ENCODE peak calls at places on chromosome 5, in ten cellular contexts. P, A, F, K, L, B, I, J, R and O are unnamed samples.

GRCh38 chr5:23457780-23458179 is 49.6 kb upstream of the PRDM9 start:
- DNase-seq in L (no peak), J (no peak), R (no peak), K (no peak), P (no peak), F (no peak), I (no peak), A (no peak), B (no peak), O (no peak)

GRCh38 chr5:52069997-52070396 is 686.7 kb downstream of the ISL1 start:
- DNase-seq in R (no peak), P (no peak), L (no peak), I (no peak), F (no peak), B (no peak), K (no peak), J (no peak), A (no peak), O (no peak)

GRCh38 chr5:179187681-179188575 is 127.8 kb downstream of the ZNF354C start:
- DNase-seq in P (no peak), K (no peak), L (no peak), I (no peak), R (no peak), A (no peak), J (no peak), F (no peak), B (peak), O (no peak)

GRCh38 chr5:150141544-150142188 is 14.0 kb downstream of the PDGFRB start:
- DNase-seq in L (no peak), J (no peak), K (peak), I (no peak), B (no peak), R (no peak), F (no peak), P (no peak), A (peak), O (no peak)

GRCh38 chr5:34970552-34970951 is 41.2 kb downstream of the DNAJC21 start:
- DNase-seq in R (no peak), K (no peak), F (no peak), B (no peak), L (no peak), I (no peak), A (no peak), P (no peak), J (no peak), O (no peak)

GRCh38 chr5:141306630-141307029 is 2.8 kb upstream of the SLC25A2 start:
- DNase-seq in A (no peak), B (no peak), K (no peak), F (no peak), P (no peak), I (no peak), R (no peak), J (no peak), L (no peak), O (no peak)

GRCh38 chr5:149749481-149750365 is 19.6 kb downstream of the PPARGC1B start:
- DNase-seq in B (no peak), K (peak), L (no peak), I (peak), A (peak), R (no peak), P (no peak), J (no peak), F (no peak), O (no peak)

GRCh38 chr5:77957-78804 is 13.8 kb upstream of the PLEKHG4B start:
- DNase-seq in I (peak), B (peak), J (no peak), P (peak), L (no peak), F (peak), A (peak), K (peak), R (peak), O (peak)

GRCh38 chr5:83306572-83307241 is 164.8 kb upstream of the VCAN start:
- DNase-seq in F (peak), A (peak), L (no peak), P (no peak), R (peak), B (peak), J (peak), I (peak), K (peak), O (peak)

GRCh38 chr5:172904643-172905345 is 54.4 kb upstream of the RPL26L1 start:
- DNase-seq in P (no peak), J (peak), K (peak), I (peak), B (no peak), R (peak), A (peak), F (no peak), L (peak), O (no peak)

GRCh38 chr5:109589239-109589638 is 100.5 kb upstream of the MAN2A1 start:
- DNase-seq in I (no peak), P (no peak), F (no peak), A (no peak), K (no peak), J (no peak), B (peak), R (no peak), L (no peak), O (no peak)

GRCh38 chr5:9441610-9442009 is 104.3 kb downstream of the SEMA5A start:
- DNase-seq in P (no peak), I (no peak), J (no peak), A (no peak), B (no peak), K (no peak), L (no peak), F (no peak), R (no peak), O (no peak)

GRCh38 chr5:139492700-139493192 is 10.2 kb upstream of the STING1 start:
- DNase-seq in I (peak), L (no peak), P (no peak), A (peak), K (peak), J (no peak), R (no peak), B (peak), F (peak), O (no peak)

GRCh38 chr5:83177803-83178202 is 100.5 kb downstream of the XRCC4 start:
- DNase-seq in F (no peak), K (no peak), P (no peak), L (no peak), I (no peak), J (no peak), A (no peak), R (no peak), B (no peak), O (no peak)

GRCh38 chr5:170638454-170639220 is 134.8 kb downstream of the KCNIP1 start:
- DNase-seq in A (peak), K (peak), B (peak), R (no peak), I (peak), J (peak), F (peak), L (peak), P (peak), O (no peak)

GRCh38 chr5:117872798-117873368 is 1115.5 kb downstream of the DTWD2 start:
- DNase-seq in L (no peak), P (no peak), B (no peak), I (no peak), R (no peak), J (no peak), F (no peak), K (no peak), A (no peak), O (no peak)

GRCh38 chr5:163727028-163727427 is 221.6 kb downstream of the MAT2B start:
- DNase-seq in J (peak), A (no peak), P (no peak), K (no peak), R (no peak), I (no peak), B (no peak), L (no peak), F (no peak), O (no peak)

GRCh38 chr5:180318456-180319089 is 26.7 kb upstream of the MAPK9 start:
- DNase-seq in F (no peak), P (no peak), I (no peak), A (no peak), R (no peak), B (no peak), J (no peak), L (no peak), K (no peak), O (no peak)

GRCh38 chr5:40572947-40573346 is 106.8 kb upstream of the PTGER4 start:
- DNase-seq in B (no peak), L (no peak), F (no peak), K (peak), I (no peak), A (peak), R (no peak), P (no peak), J (no peak), O (peak)

GRCh38 chr5:68344447-68345111 is 129.0 kb downstream of the PIK3R1 start:
- DNase-seq in L (no peak), I (peak), R (no peak), A (peak), K (peak), B (no peak), F (no peak), P (no peak), J (no peak), O (no peak)

GRCh38 chr5:109695005-109695926 is 5.5 kb downstream of the MAN2A1 start:
- DNase-seq in P (no peak), L (no peak), R (no peak), J (no peak), F (no peak), I (no peak), K (no peak), B (no peak), A (no peak), O (no peak)

GRCh38 chr5:28397502-28397941 is 1359.1 kb upstream of the CDH9 start:
- DNase-seq in I (peak), R (peak), A (no peak), P (no peak), L (no peak), J (no peak), K (peak), B (no peak), F (no peak), O (no peak)

GRCh38 chr5:1281038-1281882 is 13.6 kb downstream of the TERT start:
- DNase-seq in L (peak), R (no peak), A (no peak), J (no peak), I (no peak), F (no peak), P (no peak), K (no peak), B (peak), O (no peak)

GRCh38 chr5:5374034-5374715 is 48.3 kb upstream of the ICE1 start:
- DNase-seq in R (no peak), A (peak), J (no peak), F (no peak), I (no peak), P (no peak), L (no peak), B (no peak), K (peak), O (no peak)

GRCh38 chr5:149221326-149221725 is 50.3 kb upstream of the AFAP1L1 start:
- DNase-seq in L (no peak), R (no peak), K (peak), B (no peak), A (peak), F (no peak), J (no peak), I (no peak), P (no peak), O (peak)

GRCh38 chr5:92553326-92553725 is 1027.7 kb downstream of the NR2F1-AS1 start:
- DNase-seq in P (no peak), R (no peak), F (no peak), L (no peak), A (peak), B (no peak), J (no peak), K (no peak), I (no peak), O (no peak)

GRCh38 chr5:1723476-1723875 is 76.2 kb downstream of the MRPL36 start:
- DNase-seq in F (no peak), A (no peak), L (peak), P (peak), K (no peak), B (no peak), J (no peak), R (no peak), I (no peak), O (no peak)

GRCh38 chr5:159826351-159827222 is 89.7 kb upstream of the ADRA1B start:
- DNase-seq in R (peak), I (peak), B (no peak), A (peak), F (no peak), L (peak), J (no peak), K (peak), P (no peak), O (peak)

GRCh38 chr5:57987552-57987951 is 472.3 kb downstream of the PLK2 start:
- DNase-seq in A (no peak), L (no peak), I (no peak), B (no peak), F (no peak), R (no peak), K (no peak), P (no peak), J (no peak), O (no peak)

GRCh38 chr5:180523629-180524466 is 29.7 kb downstream of the CNOT6 start:
- DNase-seq in P (no peak), F (peak), K (peak), L (no peak), R (no peak), J (no peak), I (no peak), B (no peak), A (no peak), O (no peak)

GRCh38 chr5:2105141-2105540 is 222.4 kb upstream of the IRX4 start:
- DNase-seq in I (no peak), J (no peak), L (no peak), K (no peak), P (no peak), B (no peak), R (no peak), A (no peak), F (no peak), O (no peak)

GRCh38 chr5:88108490-88109279 is 160.0 kb downstream of the TMEM161B start:
- DNase-seq in K (peak), F (no peak), I (no peak), J (no peak), P (no peak), B (no peak), A (no peak), L (no peak), R (no peak), O (no peak)

GRCh38 chr5:31733365-31733764 is 94.4 kb downstream of the PDZD2 start:
- DNase-seq in A (no peak), I (no peak), J (no peak), P (no peak), K (no peak), R (no peak), F (no peak), B (no peak), L (no peak), O (no peak)

GRCh38 chr5:57488308-57488955 is 5.8 kb upstream of the ACTBL2 start:
- DNase-seq in K (peak), A (peak), P (no peak), B (no peak), L (no peak), R (no peak), J (no peak), F (no peak), I (peak), O (peak)

GRCh38 chr5:15008911-15009310 is 137.3 kb upstream of the ANKH start:
- DNase-seq in K (peak), P (no peak), I (no peak), A (no peak), F (no peak), L (no peak), R (no peak), J (no peak), B (no peak), O (no peak)

GRCh38 chr5:78829811-78830499 is 155.2 kb downstream of the ARSB start:
- DNase-seq in B (no peak), I (no peak), L (no peak), P (no peak), R (no peak), F (no peak), J (peak), A (peak), K (peak), O (no peak)

GRCh38 chr5:59450245-59450644 is 443.3 kb downstream of the PDE4D start:
- DNase-seq in F (no peak), I (peak), P (no peak), B (no peak), J (no peak), L (no peak), A (peak), K (no peak), R (no peak), O (no peak)
- TF ChIP-seq CTCF in F (peak), I (no peak), P (peak), B (no peak), J (peak), L (no peak), A (peak), K (no peak), R (no peak), O (peak)

GRCh38 chr5:142324871-142325676 is at the start of gene SPRY4:
- DNase-seq in R (peak), L (peak), A (peak), B (peak), F (peak), P (peak), I (peak), J (peak), K (peak), O (peak)
- TF ChIP-seq CTCF in R (peak), L (no peak), A (no peak), B (no peak), F (no peak), P (peak), I (peak), J (no peak), K (no peak), O (peak)

GRCh38 chr5:151810449-151810848 is 38.7 kb downstream of the G3BP1 start:
- DNase-seq in R (no peak), I (no peak), J (no peak), A (peak), B (no peak), L (no peak), P (no peak), F (no peak), K (no peak), O (no peak)
- TF ChIP-seq CTCF in R (no peak), I (no peak), J (no peak), A (no peak), B (no peak), L (no peak), P (no peak), F (no peak), K (no peak), O (no peak)

DNA sequence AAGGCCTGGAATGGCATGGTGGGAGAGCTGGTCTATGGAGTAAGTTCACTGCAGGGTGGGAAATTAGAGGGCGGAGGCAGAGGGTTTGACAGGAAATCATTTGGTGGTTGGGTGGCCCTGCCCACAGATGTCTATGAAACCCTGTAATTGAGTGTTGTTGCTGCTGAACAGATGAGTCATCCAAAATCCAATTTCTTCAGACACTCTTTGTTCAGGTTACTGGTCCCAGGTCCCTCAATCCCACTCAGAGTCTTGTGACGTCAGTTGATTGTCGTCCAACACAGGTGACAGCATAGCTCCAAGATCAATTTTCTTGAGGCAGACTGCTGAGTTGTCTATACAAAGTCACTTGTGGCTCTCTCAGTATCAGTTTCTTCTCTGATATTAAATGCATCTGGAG is 208.6 kb downstream of the GRIA1 start:
- DNase-seq in J (no peak), I (peak), A (no peak), R (no peak), F (no peak), K (peak), L (no peak), B (no peak), P (no peak), O (no peak)
- TF ChIP-seq CTCF in J (no peak), I (no peak), A (no peak), R (no peak), F (no peak), K (no peak), L (no peak), B (no peak), P (no peak), O (no peak)

DNA sequence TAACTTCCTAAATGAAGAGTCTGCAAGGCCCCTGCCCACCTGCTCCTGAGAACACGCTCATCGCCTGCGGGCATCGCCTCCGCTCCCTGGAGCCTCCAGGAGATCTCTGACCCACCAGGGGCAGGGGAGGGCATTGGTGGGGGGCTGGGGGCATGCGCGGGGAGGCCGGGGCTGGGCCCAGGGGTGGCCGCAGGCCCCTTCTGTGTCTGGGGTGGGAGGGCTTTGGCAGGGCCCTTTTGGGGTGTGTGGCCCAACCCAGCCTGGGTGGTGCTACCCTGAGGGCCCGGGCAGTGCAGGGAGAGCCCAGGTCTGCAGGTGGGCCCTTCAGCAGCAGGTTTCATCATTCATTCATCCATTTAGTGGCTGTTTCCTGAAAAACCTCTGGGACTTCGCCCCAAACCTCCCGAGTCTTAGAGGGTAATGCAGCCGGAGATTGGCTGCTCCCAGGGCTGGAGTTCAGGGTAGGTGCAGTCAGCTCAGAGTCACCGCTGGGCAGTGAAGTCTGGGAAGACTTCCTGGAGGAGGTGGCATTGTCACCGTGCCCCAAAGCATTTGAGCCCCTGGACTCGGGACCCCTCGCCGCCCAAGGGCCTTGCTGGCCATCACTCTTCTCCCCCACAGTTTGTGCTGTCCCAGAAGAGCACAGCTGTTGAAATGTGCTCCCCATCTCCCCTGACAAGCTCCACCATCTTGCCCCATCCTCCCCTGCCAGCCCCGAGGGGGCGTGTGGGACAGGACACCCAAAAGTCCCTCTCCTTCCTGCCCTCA is 255.1 kb downstream of the PARP8 start:
- DNase-seq in A (no peak), L (no peak), K (no peak), B (no peak), F (no peak), I (no peak), P (no peak), R (no peak), J (no peak), O (no peak)
- TF ChIP-seq CTCF in A (no peak), L (no peak), K (no peak), B (no peak), F (no peak), I (no peak), P (no peak), R (no peak), J (no peak), O (no peak)